ENCODE peak calls at places on chromosome 12, in seven cellular contexts. One of them, this sample, is unnamed.

GRCh38 chr12:104458645-104459555 is 2.2 kb downstream of the CHST11 start:
- DNase-seq in AG10803: peak; percentile 40
- DNase-seq in OCI-LY7: no peak
- DNase-seq in right lobe of liver: no peak
- DNase-seq in pancreas: peak; percentile 47
- DNase-seq in B cell: peak; percentile 28
- DNase-seq in progenitor cell of endocrine pancreas: no peak
- DNase-seq in this sample: no peak

GRCh38 chr12:2682301-2683282 is 112.2 kb upstream of the FKBP4 start:
- DNase-seq in right lobe of liver: no peak
- DNase-seq in OCI-LY7: peak; percentile 55
- DNase-seq in AG10803: peak; percentile 44
- DNase-seq in pancreas: no peak
- DNase-seq in progenitor cell of endocrine pancreas: no peak
- DNase-seq in B cell: no peak
- DNase-seq in this sample: no peak

GRCh38 chr12:75853621-75854020 is 178.0 kb downstream of the PHLDA1 start:
- DNase-seq in AG10803: no peak
- DNase-seq in OCI-LY7: peak; percentile 14
- DNase-seq in B cell: no peak
- DNase-seq in progenitor cell of endocrine pancreas: no peak
- DNase-seq in pancreas: no peak
- DNase-seq in right lobe of liver: no peak
- DNase-seq in this sample: no peak

GRCh38 chr12:3550839-3551238 is 59.8 kb downstream of the PRMT8 start:
- DNase-seq in right lobe of liver: no peak
- DNase-seq in OCI-LY7: no peak
- DNase-seq in pancreas: no peak
- DNase-seq in progenitor cell of endocrine pancreas: peak; percentile 8
- DNase-seq in AG10803: no peak
- DNase-seq in B cell: no peak
- DNase-seq in this sample: no peak

GRCh38 chr12:47969845-47970244 is 6.4 kb downstream of the TMEM106C start:
- DNase-seq in B cell: no peak
- DNase-seq in AG10803: no peak
- DNase-seq in progenitor cell of endocrine pancreas: no peak
- DNase-seq in OCI-LY7: no peak
- DNase-seq in pancreas: no peak
- DNase-seq in right lobe of liver: no peak
- DNase-seq in this sample: no peak

GRCh38 chr12:75120202-75120774 is 89.4 kb downstream of the KCNC2 start:
- DNase-seq in right lobe of liver: no peak
- DNase-seq in AG10803: peak; percentile 3
- DNase-seq in pancreas: no peak
- DNase-seq in progenitor cell of endocrine pancreas: no peak
- DNase-seq in OCI-LY7: no peak
- DNase-seq in B cell: no peak
- DNase-seq in this sample: no peak

GRCh38 chr12:94150483-94151225 is 2.3 kb downstream of the PLXNC1 start:
- DNase-seq in AG10803: no peak
- DNase-seq in B cell: peak; percentile 70
- DNase-seq in progenitor cell of endocrine pancreas: no peak
- DNase-seq in pancreas: peak; percentile 59
- DNase-seq in right lobe of liver: peak; percentile 68
- DNase-seq in OCI-LY7: no peak
- DNase-seq in this sample: no peak

GRCh38 chr12:109949089-109949488 is 47.1 kb downstream of the GIT2 start:
- DNase-seq in AG10803: peak; percentile 76
- DNase-seq in progenitor cell of endocrine pancreas: no peak
- DNase-seq in right lobe of liver: peak; percentile 66
- DNase-seq in OCI-LY7: no peak
- DNase-seq in B cell: no peak
- DNase-seq in pancreas: no peak
- DNase-seq in this sample: no peak

GRCh38 chr12:10016881-10017280 is 6.5 kb downstream of the CLEC12B start:
- DNase-seq in right lobe of liver: no peak
- DNase-seq in pancreas: no peak
- DNase-seq in B cell: no peak
- DNase-seq in OCI-LY7: no peak
- DNase-seq in progenitor cell of endocrine pancreas: no peak
- DNase-seq in AG10803: peak; percentile 18
- DNase-seq in this sample: no peak

GRCh38 chr12:63668028-63668799 is at the start of gene DPY19L2:
- DNase-seq in OCI-LY7: no peak
- DNase-seq in B cell: no peak
- DNase-seq in AG10803: peak; percentile 54
- DNase-seq in right lobe of liver: peak; percentile 66
- DNase-seq in pancreas: peak; percentile 89
- DNase-seq in progenitor cell of endocrine pancreas: peak; percentile 74
- DNase-seq in this sample: peak; percentile 85

GRCh38 chr12:56885316-56885715 is 48.9 kb downstream of the SDR9C7 start:
- DNase-seq in AG10803: no peak
- DNase-seq in B cell: no peak
- DNase-seq in pancreas: no peak
- DNase-seq in progenitor cell of endocrine pancreas: no peak
- DNase-seq in OCI-LY7: no peak
- DNase-seq in right lobe of liver: no peak
- DNase-seq in this sample: no peak

GRCh38 chr12:112808176-112808575 is 16.6 kb downstream of the RPH3A start:
- DNase-seq in right lobe of liver: no peak
- DNase-seq in AG10803: no peak
- DNase-seq in OCI-LY7: no peak
- DNase-seq in progenitor cell of endocrine pancreas: no peak
- DNase-seq in pancreas: no peak
- DNase-seq in B cell: no peak
- DNase-seq in this sample: no peak

GRCh38 chr12:19799886-19800602 is 360.8 kb downstream of the AEBP2 start:
- DNase-seq in progenitor cell of endocrine pancreas: no peak
- DNase-seq in pancreas: no peak
- DNase-seq in B cell: no peak
- DNase-seq in AG10803: no peak
- DNase-seq in OCI-LY7: no peak
- DNase-seq in right lobe of liver: no peak
- DNase-seq in this sample: no peak

GRCh38 chr12:131130311-131130911 is 176.7 kb downstream of the ADGRD1 start:
- DNase-seq in right lobe of liver: no peak
- DNase-seq in progenitor cell of endocrine pancreas: no peak
- DNase-seq in OCI-LY7: no peak
- DNase-seq in B cell: no peak
- DNase-seq in AG10803: no peak
- DNase-seq in pancreas: no peak
- DNase-seq in this sample: peak; percentile 63

GRCh38 chr12:77724367-77724957 is 106.2 kb upstream of the NAV3 start:
- DNase-seq in right lobe of liver: no peak
- DNase-seq in pancreas: no peak
- DNase-seq in progenitor cell of endocrine pancreas: no peak
- DNase-seq in AG10803: peak; percentile 45
- DNase-seq in B cell: no peak
- DNase-seq in OCI-LY7: peak; percentile 72
- DNase-seq in this sample: no peak

GRCh38 chr12:101594700-101595099 is at the start of gene MYBPC1:
- DNase-seq in pancreas: no peak
- DNase-seq in progenitor cell of endocrine pancreas: no peak
- DNase-seq in right lobe of liver: no peak
- DNase-seq in OCI-LY7: peak; percentile 34
- DNase-seq in B cell: no peak
- DNase-seq in AG10803: no peak
- DNase-seq in this sample: no peak

GRCh38 chr12:53805801-53806200 is 54.0 kb upstream of the CISTR start:
- DNase-seq in AG10803: no peak
- DNase-seq in right lobe of liver: no peak
- DNase-seq in OCI-LY7: no peak
- DNase-seq in B cell: no peak
- DNase-seq in progenitor cell of endocrine pancreas: no peak
- DNase-seq in pancreas: no peak
- DNase-seq in this sample: no peak

GRCh38 chr12:115341442-115341841 is 657.5 kb upstream of the TBX3 start:
- DNase-seq in B cell: no peak
- DNase-seq in pancreas: no peak
- DNase-seq in AG10803: peak; percentile 96
- DNase-seq in progenitor cell of endocrine pancreas: no peak
- DNase-seq in OCI-LY7: no peak
- DNase-seq in right lobe of liver: no peak
- DNase-seq in this sample: no peak

GRCh38 chr12:120323772-120324171 is 3.8 kb downstream of the PLA2G1B start:
- DNase-seq in pancreas: no peak
- DNase-seq in AG10803: no peak
- DNase-seq in OCI-LY7: no peak
- DNase-seq in right lobe of liver: no peak
- DNase-seq in B cell: no peak
- DNase-seq in progenitor cell of endocrine pancreas: no peak
- DNase-seq in this sample: no peak

GRCh38 chr12:129660961-129661360 is 242.9 kb downstream of the TMEM132D start:
- DNase-seq in pancreas: no peak
- DNase-seq in OCI-LY7: no peak
- DNase-seq in progenitor cell of endocrine pancreas: no peak
- DNase-seq in B cell: no peak
- DNase-seq in right lobe of liver: no peak
- DNase-seq in AG10803: no peak
- DNase-seq in this sample: no peak

GRCh38 chr12:2640709-2641108 is 154.1 kb upstream of the FKBP4 start:
- DNase-seq in OCI-LY7: no peak
- DNase-seq in AG10803: peak; percentile 95
- DNase-seq in right lobe of liver: no peak
- DNase-seq in progenitor cell of endocrine pancreas: no peak
- DNase-seq in B cell: no peak
- DNase-seq in pancreas: peak; percentile 43
- DNase-seq in this sample: no peak

GRCh38 chr12:48122065-48122834 is 3.1 kb downstream of the PFKM start:
- DNase-seq in AG10803: no peak
- DNase-seq in B cell: no peak
- DNase-seq in right lobe of liver: no peak
- DNase-seq in progenitor cell of endocrine pancreas: no peak
- DNase-seq in pancreas: no peak
- DNase-seq in OCI-LY7: no peak
- DNase-seq in this sample: no peak

GRCh38 chr12:75996907-75997447 is 34.6 kb downstream of the PHLDA1 start:
- DNase-seq in progenitor cell of endocrine pancreas: no peak
- DNase-seq in AG10803: peak; percentile 59
- DNase-seq in OCI-LY7: no peak
- DNase-seq in B cell: no peak
- DNase-seq in pancreas: no peak
- DNase-seq in right lobe of liver: no peak
- DNase-seq in this sample: no peak

GRCh38 chr12:48192861-48193260 is 9.4 kb downstream of the CCDC184 start:
- DNase-seq in progenitor cell of endocrine pancreas: no peak
- DNase-seq in right lobe of liver: no peak
- DNase-seq in B cell: no peak
- DNase-seq in OCI-LY7: no peak
- DNase-seq in pancreas: no peak
- DNase-seq in AG10803: no peak
- DNase-seq in this sample: no peak

DNA sequence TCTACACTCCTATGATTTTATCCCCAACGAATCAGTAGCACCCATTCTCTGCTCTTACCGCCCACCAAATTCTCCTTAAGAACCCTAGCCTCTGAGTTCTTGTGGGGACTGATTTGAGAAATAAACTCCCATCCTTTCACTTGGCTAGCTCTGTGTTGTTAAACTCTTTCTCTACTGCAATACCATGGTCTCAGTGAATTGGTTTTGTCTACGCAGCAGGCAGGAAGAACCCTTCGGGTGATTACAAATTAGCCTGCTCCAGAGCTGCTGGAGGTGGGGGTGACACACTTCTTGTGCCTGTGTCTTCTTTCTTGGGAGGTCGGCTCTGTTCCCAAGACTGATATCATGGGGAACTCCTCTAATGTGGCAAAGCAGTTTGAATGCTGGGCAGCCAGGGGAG is 1.7 kb upstream of the C1S start:
- DNase-seq in pancreas: no peak
- DNase-seq in progenitor cell of endocrine pancreas: no peak
- DNase-seq in right lobe of liver: no peak
- DNase-seq in B cell: no peak
- DNase-seq in AG10803: no peak
- DNase-seq in OCI-LY7: no peak
- DNase-seq in this sample: no peak
- TF ChIP-seq CTCF in pancreas: no peak
- TF ChIP-seq CTCF in progenitor cell of endocrine pancreas: no peak
- TF ChIP-seq CTCF in right lobe of liver: no peak
- TF ChIP-seq CTCF in B cell: no peak
- TF ChIP-seq CTCF in AG10803: no peak
- TF ChIP-seq CTCF in OCI-LY7: no peak
- TF ChIP-seq CTCF in this sample: no peak

GRCh38 chr12:72540811-72541210 is 268.6 kb downstream of the TRHDE start:
- DNase-seq in OCI-LY7: no peak
- DNase-seq in pancreas: no peak
- DNase-seq in progenitor cell of endocrine pancreas: no peak
- DNase-seq in right lobe of liver: no peak
- DNase-seq in AG10803: peak; percentile 12
- DNase-seq in B cell: no peak
- DNase-seq in this sample: no peak
- TF ChIP-seq CTCF in OCI-LY7: no peak
- TF ChIP-seq CTCF in pancreas: no peak
- TF ChIP-seq CTCF in progenitor cell of endocrine pancreas: no peak
- TF ChIP-seq CTCF in right lobe of liver: no peak
- TF ChIP-seq CTCF in AG10803: no peak
- TF ChIP-seq CTCF in B cell: no peak
- TF ChIP-seq CTCF in this sample: no peak

DNA sequence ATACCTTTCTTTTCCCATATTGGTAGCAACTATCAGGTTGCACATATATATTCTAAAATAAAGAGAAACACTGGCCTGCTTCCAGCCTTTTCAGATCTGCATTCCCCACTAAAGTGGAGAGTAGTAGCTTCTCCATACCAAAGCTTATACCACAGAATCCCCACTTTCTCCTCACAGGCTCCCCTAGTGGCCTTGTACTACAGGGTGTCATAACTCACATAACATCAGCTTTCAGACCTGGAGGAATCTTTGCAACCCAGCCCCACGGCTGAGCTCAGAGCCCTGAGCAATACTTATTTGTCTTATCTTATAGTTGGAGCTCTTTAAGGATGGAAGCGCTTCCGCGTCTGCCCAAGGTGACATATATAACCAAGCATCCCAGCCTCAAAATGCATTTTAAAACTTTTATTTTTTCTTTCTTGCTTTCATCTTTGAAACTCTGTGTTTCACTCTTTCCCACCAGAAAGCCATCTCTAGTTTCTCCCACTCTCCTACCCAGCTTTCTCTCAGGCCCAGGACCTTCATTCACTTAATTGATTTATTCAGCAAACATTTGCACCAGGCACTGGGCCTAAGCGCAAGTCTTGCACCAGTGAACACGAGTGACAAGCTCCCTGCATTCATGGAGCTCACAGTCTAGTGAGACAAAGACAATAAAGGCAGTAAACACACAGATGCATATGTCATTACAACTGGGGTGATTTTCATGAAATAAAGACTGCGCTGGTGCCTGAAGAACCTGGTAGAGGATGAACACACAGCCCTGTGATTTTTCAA is 254.7 kb downstream of the IPO8 start:
- DNase-seq in progenitor cell of endocrine pancreas: no peak
- DNase-seq in AG10803: peak; percentile 13
- DNase-seq in pancreas: no peak
- DNase-seq in right lobe of liver: no peak
- DNase-seq in B cell: no peak
- DNase-seq in OCI-LY7: peak; percentile 2
- DNase-seq in this sample: no peak
- TF ChIP-seq CTCF in progenitor cell of endocrine pancreas: peak; percentile 77
- TF ChIP-seq CTCF in AG10803: peak; percentile 53
- TF ChIP-seq CTCF in pancreas: no peak
- TF ChIP-seq CTCF in right lobe of liver: peak; percentile 40
- TF ChIP-seq CTCF in B cell: no peak
- TF ChIP-seq CTCF in OCI-LY7: peak; percentile 50
- TF ChIP-seq CTCF in this sample: peak; percentile 75

GRCh38 chr12:447132-447531 is 12.6 kb upstream of the B4GALNT3 start:
- DNase-seq in pancreas: no peak
- DNase-seq in right lobe of liver: no peak
- DNase-seq in AG10803: no peak
- DNase-seq in OCI-LY7: no peak
- DNase-seq in progenitor cell of endocrine pancreas: no peak
- DNase-seq in B cell: no peak
- DNase-seq in this sample: no peak

GRCh38 chr12:442235-442884 is 17.4 kb upstream of the B4GALNT3 start:
- DNase-seq in OCI-LY7: peak; percentile 41
- DNase-seq in right lobe of liver: no peak
- DNase-seq in AG10803: peak; percentile 37
- DNase-seq in pancreas: no peak
- DNase-seq in progenitor cell of endocrine pancreas: peak; percentile 74
- DNase-seq in B cell: no peak
- DNase-seq in this sample: no peak
- TF ChIP-seq CTCF in OCI-LY7: peak; percentile 88
- TF ChIP-seq CTCF in right lobe of liver: peak; percentile 78
- TF ChIP-seq CTCF in AG10803: peak; percentile 91
- TF ChIP-seq CTCF in pancreas: peak; percentile 69
- TF ChIP-seq CTCF in progenitor cell of endocrine pancreas: peak; percentile 97
- TF ChIP-seq CTCF in B cell: peak; percentile 77
- TF ChIP-seq CTCF in this sample: peak; percentile 84

This sample was measured in type B pancreatic cell.